ENCODE peak calls at places on chromosome 9, in eight cellular contexts. C is NCI-H524; U is NCI-H1436 treated with DMSO at 0.1 percent for 48 hours; L is activated CD4-positive, alpha-beta T cell treated with anti-CD3 and anti-CD28 coated beads, Interleukin-2, amount 50 U/mL, for 24 hours; G is DMS153; E is ureter; W is M059J; J is activated T-cell treated with anti-CD3 and anti-CD28 coated beads, Interleukin-2, amount 50 U/mL, for 24 hours. O is an unnamed sample.
A peak's percentile ranks its signal among the peaks of the same experiment; 100 is the strongest.

GRCh38 chr9:131838581-131839280 is 98.9 kb upstream of the RAPGEF1 start:
- DNase-seq in C (no peak), U (no peak), L (no peak), G (no peak), E (no peak), W (no peak), J (no peak), O (no peak)

GRCh38 chr9:113602126-113603119 is 138.9 kb downstream of the RGS3 start:
- DNase-seq in C (peak; percentile 98), U (peak; percentile 81), L (peak; percentile 41), G (peak; percentile 87), E (peak; percentile 75), W (peak; percentile 84), J (peak; percentile 77), O (peak; percentile 78)

GRCh38 chr9:128105538-128106175 is 21.9 kb downstream of the PTGES2 start:
- DNase-seq in C (no peak), U (no peak), L (no peak), G (no peak), E (no peak), W (no peak), J (no peak), O (no peak)

GRCh38 chr9:9855503-9856078 is 757.2 kb downstream of the PTPRD start:
- DNase-seq in C (no peak), U (no peak), L (no peak), G (peak; percentile 42), E (no peak), W (no peak), J (no peak), O (no peak)

GRCh38 chr9:107286057-107286456 is 3.0 kb downstream of the RAD23B start:
- DNase-seq in C (no peak), U (no peak), L (no peak), G (no peak), E (no peak), W (peak; percentile 15), J (no peak), O (no peak)

GRCh38 chr9:78898239-78898638 is 601.3 kb downstream of the PSAT1 start:
- DNase-seq in C (no peak), U (no peak), L (no peak), G (no peak), E (no peak), W (peak; percentile 54), J (no peak), O (no peak)

GRCh38 chr9:136773386-136774044 is 9.2 kb upstream of the LCN15 start:
- DNase-seq in C (no peak), U (no peak), L (no peak), G (no peak), E (no peak), W (no peak), J (no peak), O (no peak)

GRCh38 chr9:101027733-101028345 is 688 bp upstream of the PLPPR1 start:
- DNase-seq in C (no peak), U (no peak), L (no peak), G (no peak), E (no peak), W (no peak), J (no peak), O (no peak)

GRCh38 chr9:13816837-13817236 is 497.1 kb downstream of the NFIB start:
- DNase-seq in C (no peak), U (no peak), L (no peak), G (no peak), E (no peak), W (no peak), J (no peak), O (no peak)

GRCh38 chr9:14415947-14416346 is 102.0 kb upstream of the NFIB start:
- DNase-seq in C (no peak), U (no peak), L (no peak), G (no peak), E (no peak), W (peak; percentile 73), J (no peak), O (no peak)

GRCh38 chr9:35756743-35757526 is 2.9 kb upstream of the MSMP start:
- DNase-seq in C (peak; percentile 61), U (no peak), L (peak; percentile 17), G (peak; percentile 60), E (peak; percentile 81), W (peak; percentile 67), J (peak; percentile 86), O (peak; percentile 80)

GRCh38 chr9:4415281-4415680 is 75.0 kb upstream of the SLC1A1 start:
- DNase-seq in C (no peak), U (no peak), L (no peak), G (no peak), E (no peak), W (no peak), J (no peak), O (no peak)

GRCh38 chr9:113738898-113739604 is 137.1 kb upstream of the ZNF618 start:
- DNase-seq in C (no peak), U (no peak), L (no peak), G (no peak), E (no peak), W (peak; percentile 46), J (no peak), O (no peak)

GRCh38 chr9:22238809-22239684 is 207.6 kb upstream of the DMRTA1 start:
- DNase-seq in C (no peak), U (no peak), L (no peak), G (peak; percentile 43), E (no peak), W (peak; percentile 78), J (no peak), O (no peak)

O was measured in activated effector memory CD4-positive, alpha-beta T cell treated with anti-CD3 and anti-CD28 coated beads, Interleukin-2, amount 50 U/mL, for 16 hours.